ENCODE peak calls at places on chromosomes 12 and 14, in four cellular contexts. V, F, G and T are unnamed samples.

GRCh38 chr14:104869669-104870367 is 4.8 kb downstream of the CEP170B start:
- DNase-seq in V (no peak), F (no peak), G (no peak), T (no peak)

GRCh38 chr12:100987552-100988277 is 193.1 kb downstream of the ANO4 start:
- DNase-seq in G (no peak), F (no peak), V (peak; percentile 93), T (peak; percentile 29)

GRCh38 chr12:53538209-53538689 is 31.0 kb upstream of the NPFF start:
- DNase-seq in F (no peak), V (peak; percentile 58), G (no peak), T (peak; percentile 61)

GRCh38 chr14:65961004-65961403 is 525.2 kb upstream of the CCDC196 start:
- DNase-seq in F (peak; percentile 41), V (peak; percentile 93), G (peak; percentile 24), T (peak; percentile 20)

GRCh38 chr12:607541-608001 is 55.7 kb downstream of the NINJ2 start:
- DNase-seq in V (peak; percentile 81), G (no peak), F (peak; percentile 69), T (no peak)

GRCh38 chr14:93173943-93174395 is 10.7 kb downstream of the MOAP1 start:
- DNase-seq in V (no peak), G (no peak), F (no peak), T (no peak)

GRCh38 chr14:81464253-81465001 is 64.3 kb upstream of the STON2 start:
- DNase-seq in V (peak; percentile 84), G (no peak), F (peak; percentile 54), T (peak; percentile 57)

GRCh38 chr12:55929306-55929791 is 1.6 kb upstream of the DGKA start:
- DNase-seq in F (no peak), V (no peak), G (no peak), T (peak; percentile 11)

GRCh38 chr12:13038491-13039161 is 5.6 kb upstream of the FAM234B start:
- DNase-seq in G (no peak), F (no peak), V (no peak), T (no peak)

GRCh38 chr12:71904629-71905028 is 34.0 kb upstream of the TPH2 start:
- DNase-seq in F (no peak), G (no peak), V (no peak), T (no peak)

GRCh38 chr12:80272516-80272915 is 171.5 kb upstream of the PTPRQ start:
- DNase-seq in V (no peak), F (no peak), G (no peak), T (no peak)

GRCh38 chr14:76516884-76517283 is 140.9 kb downstream of the ESRRB start:
- DNase-seq in G (no peak), V (no peak), F (no peak), T (no peak)

GRCh38 chr14:100979780-100980179 is 76.3 kb upstream of the RTL1 start:
- DNase-seq in F (no peak), G (no peak), V (no peak), T (no peak)

GRCh38 chr12:107032266-107032665 is 45.3 kb upstream of the MTERF2 start:
- DNase-seq in F (no peak), G (no peak), V (no peak), T (no peak)

GRCh38 chr12:59708059-59708458 is 112.2 kb downstream of the SLC16A7 start:
- DNase-seq in G (no peak), F (no peak), V (no peak), T (no peak)

GRCh38 chr12:27424631-27425230 is 21.8 kb upstream of the SMCO2 start:
- DNase-seq in G (no peak), V (peak; percentile 66), F (no peak), T (peak; percentile 22)

GRCh38 chr12:86772688-86773087 is 516.5 kb upstream of the MGAT4C start:
- DNase-seq in V (no peak), F (no peak), G (no peak), T (no peak)

GRCh38 chr14:69937367-69937777 is 58.2 kb downstream of the SMOC1 start:
- DNase-seq in V (no peak), F (no peak), G (no peak), T (peak; percentile 19)

GRCh38 chr12:52119398-52120254 is 40.1 kb downstream of the SMIM41 start:
- DNase-seq in V (peak; percentile 95), F (peak; percentile 54), G (no peak), T (peak; percentile 70)

GRCh38 chr12:122571821-122572220 is 44.8 kb downstream of the KNTC1 start:
- DNase-seq in V (no peak), G (no peak), F (no peak), T (no peak)

GRCh38 chr12:132610051-132610759 is at the start of gene LRCOL1:
- DNase-seq in F (no peak), V (peak; percentile 67), G (no peak), T (peak; percentile 42)

GRCh38 chr12:93336344-93336743 is 41.4 kb upstream of the NUDT4 start:
- DNase-seq in V (no peak), G (no peak), F (no peak), T (no peak)

GRCh38 chr12:110599334-110599733 is 14.6 kb upstream of the TCTN1 start:
- DNase-seq in G (no peak), V (no peak), F (no peak), T (no peak)

GRCh38 chr12:21940972-21941521 is at the start of gene ABCC9:
- DNase-seq in F (peak; percentile 34), V (peak; percentile 87), G (no peak), T (peak; percentile 58)

GRCh38 chr12:75848533-75848932 is 183.0 kb downstream of the PHLDA1 start:
- DNase-seq in V (no peak), F (no peak), G (no peak), T (no peak)

GRCh38 chr12:68387338-68387737 is 55.2 kb upstream of the MDM1 start:
- DNase-seq in G (no peak), F (no peak), V (no peak), T (no peak)

GRCh38 chr12:96194901-96195844 is 998 bp downstream of the ELK3 start:
- DNase-seq in G (no peak), V (peak; percentile 83), F (peak; percentile 53), T (peak; percentile 54)

GRCh38 chr12:1768585-1768984 is 51.8 kb upstream of the LRTM2 start:
- DNase-seq in V (no peak), F (no peak), G (no peak), T (no peak)

GRCh38 chr12:17062296-17063061 is 456.5 kb upstream of the LMO3 start:
- DNase-seq in F (no peak), G (no peak), V (no peak), T (no peak)

GRCh38 chr14:102183922-102184677 is 44.4 kb downstream of the WDR20 start:
- DNase-seq in F (no peak), V (peak; percentile 52), G (no peak), T (no peak)

GRCh38 chr14:72503271-72503670 is 390.6 kb downstream of the DPF3 start:
- DNase-seq in V (no peak), F (no peak), G (no peak), T (no peak)

GRCh38 chr14:72501439-72501838 is 392.5 kb downstream of the DPF3 start:
- DNase-seq in G (no peak), F (no peak), V (no peak), T (no peak)

GRCh38 chr14:72495668-72496067 is 398.2 kb downstream of the DPF3 start:
- DNase-seq in G (no peak), F (no peak), V (no peak), T (no peak)

GRCh38 chr14:72500234-72500838 is 393.6 kb downstream of the DPF3 start:
- DNase-seq in V (no peak), G (no peak), F (no peak), T (no peak)

GRCh38 chr14:72498646-72499045 is 395.3 kb downstream of the DPF3 start:
- DNase-seq in V (no peak), F (no peak), G (no peak), T (no peak)
- H3K27me3 ChIP-seq in V (no peaks in the 10 kb centered on the region), F (no peaks in the 10 kb centered on the region), G (no peaks in the 10 kb centered on the region), T (no peaks in the 10 kb centered on the region)

GRCh38 chr12:11174022-11174421 is 3.0 kb downstream of the SMIM10L1 start:
- DNase-seq in F (no peak), G (no peak), V (no peak), T (no peak)

GRCh38 chr12:11166300-11166699 is 4.7 kb upstream of the SMIM10L1 start:
- DNase-seq in F (no peak), V (no peak), G (no peak), T (no peak)

GRCh38 chr12:11170810-11171144 is 217 bp upstream of the SMIM10L1 start:
- DNase-seq in V (no peak), F (no peak), G (no peak), T (no peak)

GRCh38 chr12:11171953-11172675 is 1.1 kb downstream of the SMIM10L1 start:
- DNase-seq in F (no peak), V (no peak), G (no peak), T (no peak)

GRCh38 chr12:11171145-11171952 is at the start of gene SMIM10L1:
- DNase-seq in G (peak; percentile 75), V (peak; percentile 98), F (peak; percentile 90), T (peak; percentile 91)
- H3K27ac ChIP-seq in G (peak within 1 kb of the TSS; percentile 89), V (peak within 1 kb of the TSS; percentile 93), F (peak within 1 kb of the TSS; percentile 99), T (peak within 1 kb of the TSS; percentile 97)

GRCh38 chr12:112879191-112879705 is 27.5 kb upstream of the OAS1 start:
- DNase-seq in G (no peak), F (no peak), V (peak; percentile 50), T (no peak)

GRCh38 chr12:112878488-112878887 is 28.3 kb upstream of the OAS1 start:
- DNase-seq in F (no peak), V (no peak), G (no peak), T (no peak)

GRCh38 chr12:112876506-112876905 is 30.3 kb upstream of the OAS1 start:
- DNase-seq in F (no peak), G (no peak), V (no peak), T (no peak)

GRCh38 chr12:112875608-112876007 is 31.2 kb upstream of the OAS1 start:
- DNase-seq in V (no peak), F (no peak), G (no peak), T (no peak)

GRCh38 chr12:112877006-112877405 is 29.8 kb upstream of the OAS1 start:
- DNase-seq in G (no peak), F (no peak), V (no peak), T (no peak)
- H3K27me3 ChIP-seq in G (no peaks in the 10 kb centered on the region), F (peaks cover 5% of the 10 kb centered on the region), V (peaks cover 23% of the 10 kb centered on the region), T (no peaks in the 10 kb centered on the region)

GRCh38 chr14:54533100-54533499 is 23.4 kb downstream of the CGRRF1 start:
- DNase-seq in V (no peak), G (no peak), F (no peak), T (no peak)
- H3K27ac ChIP-seq in V (no peak overlapping the region), G (no peak overlapping the region), F (no peak overlapping the region), T (no peak overlapping the region)

DNA sequence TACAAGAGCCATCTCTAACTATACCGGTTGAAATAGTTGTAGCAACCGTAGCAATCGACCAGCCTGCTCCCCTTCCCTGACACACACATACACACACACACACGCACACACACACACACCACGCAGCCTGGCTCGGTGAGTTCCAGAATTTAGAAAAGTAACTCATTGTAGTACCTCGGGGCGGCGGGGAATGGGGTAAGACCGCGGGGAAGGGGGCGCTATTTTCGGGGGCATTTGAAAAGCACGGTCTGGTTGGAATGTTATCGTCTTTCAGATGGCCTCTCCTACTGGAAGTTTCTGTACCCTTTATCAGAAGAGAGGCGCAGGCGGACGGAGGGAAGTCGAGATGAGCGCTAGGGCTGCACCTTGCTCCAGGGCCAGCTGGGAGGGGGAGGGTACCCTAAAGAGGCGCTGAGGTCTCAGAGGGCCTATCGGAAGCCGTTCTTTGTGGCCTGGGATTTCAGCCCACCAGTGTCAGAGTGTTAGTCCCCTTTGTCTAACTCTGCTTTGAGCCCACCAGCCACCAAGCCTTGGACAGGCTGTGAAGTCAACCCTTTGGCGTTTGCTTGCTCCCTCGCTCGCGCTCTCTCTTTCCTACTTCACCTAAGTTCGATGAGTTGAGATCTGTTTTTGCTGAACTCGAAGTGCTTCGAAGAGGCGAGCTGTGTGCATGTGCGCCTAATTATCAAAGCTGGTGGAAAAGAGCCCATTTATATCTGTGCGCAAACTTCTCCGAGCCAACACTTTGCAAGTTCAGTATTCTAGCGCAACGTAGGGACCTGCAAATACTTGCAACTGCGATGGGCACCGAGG is 844 bp downstream of the COL2A1 start:
- DNase-seq in G (no peak), F (no peak), V (peak; percentile 77), T (no peak)
- H3K27me3 ChIP-seq in G (peaks cover 94% of the 10 kb centered on the region), F (no peaks in the 10 kb centered on the region), V (peaks cover 94% of the 10 kb centered on the region), T (peaks cover 35% of the 10 kb centered on the region)